ENCODE peak calls at places on chromosomes 7 and 10, in seven cellular contexts. E is OCI-LY7; A is GM10248; W is tibial nerve; O is CD8-positive, alpha-beta T cell; V is GM12865; K is Calu3. T is an unnamed sample.

GRCh38 chr10:520402-520787 is 169.1 kb downstream of the DIP2C start:
- DNase-seq in O (no peak), K (no peak), V (no peak), E (no peak), W (no peak), A (no peak), T (no peak)

GRCh38 chr10:129140861-129141260 is 326.2 kb upstream of the MGMT start:
- DNase-seq in K (no peak), E (peak; percentile 5), W (no peak), A (no peak), V (no peak), O (no peak), T (no peak)

GRCh38 chr7:44638611-44639557 is 32.5 kb downstream of the OGDH start:
- DNase-seq in A (peak; percentile 81), E (peak; percentile 79), W (peak; percentile 45), K (peak; percentile 97), O (peak; percentile 85), V (peak; percentile 95), T (peak; percentile 77)

GRCh38 chr7:108294595-108294994 is 161.6 kb downstream of the NRCAM start:
- DNase-seq in O (no peak), K (no peak), E (peak; percentile 78), V (peak; percentile 67), W (no peak), A (peak; percentile 23), T (peak; percentile 34)

GRCh38 chr7:836429-836828 is 4.2 kb downstream of the SUN1 start:
- DNase-seq in A (no peak), O (no peak), V (no peak), W (no peak), E (no peak), K (peak; percentile 60), T (no peak)

GRCh38 chr7:111148134-111148533 is 57.2 kb downstream of the LRRN3 start:
- DNase-seq in E (no peak), W (no peak), O (no peak), A (no peak), K (no peak), V (no peak), T (no peak)

GRCh38 chr10:59079386-59080226 is 96.8 kb upstream of the PHYHIPL start:
- DNase-seq in A (no peak), E (no peak), W (no peak), O (no peak), V (no peak), K (no peak), T (no peak)

GRCh38 chr7:23254051-23254681 is 7.6 kb downstream of the GPNMB start:
- DNase-seq in E (no peak), O (no peak), W (no peak), K (no peak), A (no peak), V (no peak), T (no peak)

GRCh38 chr10:108601856-108602255 is 1321.5 kb downstream of the XPNPEP1 start:
- DNase-seq in O (no peak), V (no peak), E (no peak), W (no peak), A (no peak), K (no peak), T (no peak)

GRCh38 chr7:28799619-28800018 is 158.5 kb downstream of the TRIL start:
- DNase-seq in W (no peak), O (no peak), A (no peak), V (no peak), E (no peak), K (no peak), T (no peak)

GRCh38 chr10:84256510-84257342 is 11.9 kb downstream of the RGR start:
- DNase-seq in K (peak; percentile 65), V (peak; percentile 49), E (no peak), W (peak; percentile 21), A (peak; percentile 51), O (peak; percentile 40), T (peak; percentile 66)

GRCh38 chr10:34575882-34576281 is 239.2 kb downstream of the PARD3 start:
- DNase-seq in E (no peak), V (no peak), K (no peak), O (no peak), A (no peak), W (no peak), T (no peak)

GRCh38 chr10:104640339-104641149 is 546 bp upstream of the SORCS3 start:
- DNase-seq in E (no peak), A (no peak), W (no peak), V (no peak), K (no peak), O (no peak), T (no peak)

GRCh38 chr7:35331730-35332678 is 78.1 kb upstream of the TBX20 start:
- DNase-seq in E (no peak), W (no peak), O (no peak), A (no peak), V (no peak), K (no peak), T (no peak)

GRCh38 chr10:94483970-94484369 is 61.6 kb upstream of the HELLS start:
- DNase-seq in A (no peak), O (no peak), W (no peak), V (no peak), E (no peak), K (no peak), T (no peak)

GRCh38 chr10:8275911-8276310 is 221.4 kb downstream of the GATA3 start:
- DNase-seq in K (no peak), E (no peak), V (no peak), O (no peak), W (no peak), A (no peak), T (no peak)

GRCh38 chr10:10730644-10731043 is 287.0 kb upstream of the CELF2 start:
- DNase-seq in W (no peak), K (no peak), E (no peak), A (no peak), V (no peak), O (no peak), T (no peak)

GRCh38 chr7:27516415-27516814 is 146.3 kb downstream of the HIBADH start:
- DNase-seq in E (no peak), A (no peak), O (no peak), K (no peak), V (no peak), W (no peak), T (no peak)

GRCh38 chr7:135930565-135931423 is 46.4 kb downstream of the MTPN start:
- DNase-seq in E (no peak), K (no peak), O (no peak), A (no peak), W (no peak), V (no peak), T (no peak)

GRCh38 chr10:92074126-92074887 is 150.7 kb downstream of the BTAF1 start:
- DNase-seq in K (no peak), W (no peak), E (peak; percentile 44), O (no peak), A (no peak), V (peak; percentile 14), T (no peak)

GRCh38 chr10:63554666-63555065 is 33.5 kb downstream of the REEP3 start:
- DNase-seq in A (peak; percentile 53), E (peak; percentile 12), W (no peak), K (peak; percentile 79), O (peak; percentile 62), V (peak; percentile 44), T (peak; percentile 67)

DNA sequence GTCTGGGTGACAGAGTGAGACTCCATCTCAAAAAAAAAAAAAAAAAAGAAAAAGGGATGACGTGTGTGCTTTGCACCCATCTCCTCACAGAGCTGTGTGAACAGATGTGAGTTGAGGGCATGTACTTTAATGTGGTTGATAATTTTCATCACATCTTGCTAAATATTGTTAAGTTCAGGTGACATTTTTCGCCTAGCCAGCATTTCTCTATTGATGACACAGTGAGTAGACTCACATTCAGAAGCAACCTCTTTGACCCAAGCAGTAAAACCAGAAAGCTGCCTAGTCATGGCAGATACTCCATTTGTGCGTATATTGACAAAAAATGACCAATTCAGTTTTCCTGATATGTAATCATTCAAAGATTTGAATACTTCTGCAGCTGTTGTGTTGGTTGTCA is 126.0 kb downstream of the ATRNL1 start:
- DNase-seq in E (no peak), K (no peak), A (no peak), W (no peak), V (no peak), O (no peak), T (no peak)
- TF ChIP-seq CTCF in E (no peak), K (no peak), A (no peak), W (no peak), V (no peak), O (no peak), T (no peak)

DNA sequence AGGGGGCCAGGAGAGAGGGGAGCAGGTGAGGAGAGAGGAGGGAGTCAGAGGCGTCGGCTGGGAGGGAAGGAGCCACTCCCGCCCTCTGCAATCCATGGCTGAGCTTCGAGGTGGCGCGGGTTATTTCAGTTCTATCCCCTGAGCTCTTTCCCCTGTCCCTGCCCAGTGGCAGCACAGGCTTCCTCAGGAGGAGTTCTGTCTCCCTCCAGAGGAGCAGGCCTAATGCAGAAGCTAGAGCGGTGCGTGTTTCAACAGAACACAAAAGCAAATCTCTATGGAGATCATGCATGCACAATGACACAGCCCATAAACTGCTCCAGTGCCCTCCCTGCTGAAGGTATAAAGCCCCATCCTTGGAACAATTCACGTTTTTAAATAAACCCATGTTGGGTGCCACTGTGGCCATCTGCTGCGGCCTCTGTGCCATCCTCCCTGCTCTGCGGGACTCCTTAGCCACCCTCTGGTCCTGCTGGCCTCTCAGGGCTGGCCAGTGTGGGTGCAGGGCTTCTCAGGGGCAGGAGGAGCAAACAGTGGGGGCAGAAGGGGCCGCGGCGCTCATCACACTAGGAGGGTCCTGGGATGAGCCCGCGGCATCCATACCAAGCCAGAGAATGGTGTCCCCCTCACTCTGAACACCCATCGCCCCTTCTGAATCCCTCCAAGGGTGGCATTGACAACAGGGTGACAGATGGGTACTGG is 192.6 kb upstream of the LYZL2 start:
- DNase-seq in K (no peak), A (no peak), W (no peak), E (no peak), V (no peak), O (no peak), T (no peak)
- TF ChIP-seq CTCF in K (no peak), A (peak; percentile 2), W (no peak), E (no peak), V (no peak), O (no peak), T (no peak)

DNA sequence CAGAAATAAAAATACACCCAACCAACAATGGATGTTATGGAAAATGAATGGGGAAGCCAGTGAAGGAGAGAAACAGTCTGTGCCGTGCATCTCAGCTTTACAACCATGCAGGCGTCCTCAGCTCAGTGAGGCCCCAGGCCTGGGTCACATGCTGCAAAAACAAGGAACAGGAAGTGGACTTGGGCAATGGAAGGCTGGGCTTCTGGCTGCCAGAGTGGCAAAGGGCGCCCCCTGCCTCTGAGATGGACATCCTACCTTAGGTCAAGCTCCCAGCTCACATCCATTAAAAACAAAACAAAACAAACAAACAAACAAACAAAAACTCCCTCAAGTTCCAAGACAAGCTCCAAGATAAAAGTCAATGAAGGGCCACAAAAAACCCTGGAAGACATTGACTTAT is 54.7 kb upstream of the AFAP1L2 start:
- DNase-seq in A (peak; percentile 48), W (no peak), K (peak; percentile 41), O (no peak), V (peak; percentile 67), E (peak; percentile 24), T (peak; percentile 63)
- TF ChIP-seq CTCF in A (peak; percentile 41), W (peak; percentile 19), K (peak; percentile 26), O (no peak), V (peak; percentile 38), E (peak; percentile 72), T (peak; percentile 22)

GRCh38 chr7:137109966-137110930 is 233.3 kb downstream of the PTN start:
- DNase-seq in W (no peak), V (no peak), O (no peak), A (no peak), K (no peak), E (no peak), T (no peak)
- TF ChIP-seq CTCF in W (no peak), V (no peak), O (no peak), A (no peak), K (no peak), E (no peak), T (no peak)

GRCh38 chr10:45464958-45465567 is 91.0 kb downstream of the ALOX5 start:
- DNase-seq in O (peak; percentile 78), E (peak; percentile 82), V (peak; percentile 88), A (peak; percentile 83), W (peak; percentile 60), K (peak; percentile 84), T (peak; percentile 82)
- TF ChIP-seq CTCF in O (peak; percentile 93), E (peak; percentile 98), V (peak; percentile 99), A (peak; percentile 92), W (peak; percentile 87), K (peak; percentile 86), T (peak; percentile 87)